ENCODE peak calls at places on chromosomes 1 and 21, in eight cellular contexts. One of them, this sample, is unnamed.

GRCh38 chr1:84598418-84598817 is 24.2 kb upstream of the CTBS start:
- DNase-seq in iris pigment epithelial cell: peak
- DNase-seq in CD4-positive, CD25-positive, alpha-beta regulatory T cell: no peak
- DNase-seq in NCI-H1694 treated with DMSO at 0.1 percent for 48 hours: no peak
- DNase-seq in nephron progenitor cell: no peak
- DNase-seq in fibroblast of mammary gland: peak
- DNase-seq in GM06990: no peak
- DNase-seq in NCI-H1105: no peak
- DNase-seq in this sample: no peak

GRCh38 chr1:211637066-211637465 is 38.4 kb downstream of the NEK2 start:
- DNase-seq in iris pigment epithelial cell: no peak
- DNase-seq in CD4-positive, CD25-positive, alpha-beta regulatory T cell: no peak
- DNase-seq in NCI-H1694 treated with DMSO at 0.1 percent for 48 hours: no peak
- DNase-seq in nephron progenitor cell: no peak
- DNase-seq in fibroblast of mammary gland: no peak
- DNase-seq in GM06990: no peak
- DNase-seq in NCI-H1105: no peak
- DNase-seq in this sample: peak

GRCh38 chr1:217673387-217673786 is 42.2 kb downstream of the SPATA17 start:
- DNase-seq in iris pigment epithelial cell: no peak
- DNase-seq in CD4-positive, CD25-positive, alpha-beta regulatory T cell: no peak
- DNase-seq in NCI-H1694 treated with DMSO at 0.1 percent for 48 hours: no peak
- DNase-seq in nephron progenitor cell: no peak
- DNase-seq in fibroblast of mammary gland: no peak
- DNase-seq in GM06990: no peak
- DNase-seq in NCI-H1105: no peak
- DNase-seq in this sample: no peak

GRCh38 chr1:97200627-97201026 is 479.0 kb downstream of the PTBP2 start:
- DNase-seq in iris pigment epithelial cell: no peak
- DNase-seq in CD4-positive, CD25-positive, alpha-beta regulatory T cell: no peak
- DNase-seq in NCI-H1694 treated with DMSO at 0.1 percent for 48 hours: no peak
- DNase-seq in nephron progenitor cell: no peak
- DNase-seq in fibroblast of mammary gland: no peak
- DNase-seq in GM06990: no peak
- DNase-seq in NCI-H1105: no peak
- DNase-seq in this sample: no peak

GRCh38 chr1:153790282-153790995 is 15.2 kb downstream of the SLC27A3 start:
- DNase-seq in iris pigment epithelial cell: peak
- DNase-seq in CD4-positive, CD25-positive, alpha-beta regulatory T cell: no peak
- DNase-seq in NCI-H1694 treated with DMSO at 0.1 percent for 48 hours: no peak
- DNase-seq in nephron progenitor cell: no peak
- DNase-seq in fibroblast of mammary gland: peak
- DNase-seq in GM06990: no peak
- DNase-seq in NCI-H1105: no peak
- DNase-seq in this sample: no peak

GRCh38 chr1:190169311-190170067 is 308.2 kb downstream of the BRINP3 start:
- DNase-seq in iris pigment epithelial cell: peak
- DNase-seq in CD4-positive, CD25-positive, alpha-beta regulatory T cell: no peak
- DNase-seq in NCI-H1694 treated with DMSO at 0.1 percent for 48 hours: peak
- DNase-seq in nephron progenitor cell: no peak
- DNase-seq in fibroblast of mammary gland: peak
- DNase-seq in GM06990: no peak
- DNase-seq in NCI-H1105: no peak
- DNase-seq in this sample: no peak

GRCh38 chr1:21149430-21149861 is 27.3 kb downstream of the EIF4G3 start:
- DNase-seq in iris pigment epithelial cell: peak
- DNase-seq in CD4-positive, CD25-positive, alpha-beta regulatory T cell: no peak
- DNase-seq in NCI-H1694 treated with DMSO at 0.1 percent for 48 hours: no peak
- DNase-seq in nephron progenitor cell: no peak
- DNase-seq in fibroblast of mammary gland: peak
- DNase-seq in GM06990: no peak
- DNase-seq in NCI-H1105: no peak
- DNase-seq in this sample: no peak

GRCh38 chr21:42036313-42036712 is 26.2 kb upstream of the ZBTB21 start:
- DNase-seq in iris pigment epithelial cell: no peak
- DNase-seq in CD4-positive, CD25-positive, alpha-beta regulatory T cell: no peak
- DNase-seq in NCI-H1694 treated with DMSO at 0.1 percent for 48 hours: no peak
- DNase-seq in nephron progenitor cell: no peak
- DNase-seq in fibroblast of mammary gland: no peak
- DNase-seq in GM06990: no peak
- DNase-seq in NCI-H1105: no peak
- DNase-seq in this sample: no peak

GRCh38 chr1:39116116-39116607 is 88.3 kb upstream of the MACF1 start:
- DNase-seq in iris pigment epithelial cell: no peak
- DNase-seq in CD4-positive, CD25-positive, alpha-beta regulatory T cell: no peak
- DNase-seq in NCI-H1694 treated with DMSO at 0.1 percent for 48 hours: no peak
- DNase-seq in nephron progenitor cell: no peak
- DNase-seq in fibroblast of mammary gland: no peak
- DNase-seq in GM06990: no peak
- DNase-seq in NCI-H1105: no peak
- DNase-seq in this sample: no peak

GRCh38 chr1:154883919-154884867 is 14.1 kb upstream of the KCNN3 start:
- DNase-seq in iris pigment epithelial cell: no peak
- DNase-seq in CD4-positive, CD25-positive, alpha-beta regulatory T cell: no peak
- DNase-seq in NCI-H1694 treated with DMSO at 0.1 percent for 48 hours: no peak
- DNase-seq in nephron progenitor cell: no peak
- DNase-seq in fibroblast of mammary gland: no peak
- DNase-seq in GM06990: no peak
- DNase-seq in NCI-H1105: no peak
- DNase-seq in this sample: peak

GRCh38 chr1:16013220-16013907 is 4.5 kb downstream of the HSPB7 start:
- DNase-seq in iris pigment epithelial cell: peak
- DNase-seq in CD4-positive, CD25-positive, alpha-beta regulatory T cell: no peak
- DNase-seq in NCI-H1694 treated with DMSO at 0.1 percent for 48 hours: no peak
- DNase-seq in nephron progenitor cell: peak
- DNase-seq in fibroblast of mammary gland: peak
- DNase-seq in GM06990: peak
- DNase-seq in NCI-H1105: no peak
- DNase-seq in this sample: no peak

GRCh38 chr1:162347281-162347680 is 29.4 kb downstream of the SPATA46 start:
- DNase-seq in iris pigment epithelial cell: no peak
- DNase-seq in CD4-positive, CD25-positive, alpha-beta regulatory T cell: no peak
- DNase-seq in NCI-H1694 treated with DMSO at 0.1 percent for 48 hours: no peak
- DNase-seq in nephron progenitor cell: no peak
- DNase-seq in fibroblast of mammary gland: no peak
- DNase-seq in GM06990: no peak
- DNase-seq in NCI-H1105: no peak
- DNase-seq in this sample: no peak